ENCODE peak calls at places on chromosome 7, in five cellular contexts. M is OCI-LY7, L is body of pancreas, C is astrocyte, Y is GM23248. N is an unnamed sample.

GRCh38 chr7:147298611-147299043 is 1182.0 kb downstream of the CNTNAP2 start:
- DNase-seq in Y (peak; percentile 0), L (no peak), M (no peak), C (peak; percentile 10), N (no peak)

GRCh38 chr7:71988176-71988575 is 424.0 kb downstream of the CALN1 start:
- DNase-seq in L (no peak), C (no peak), M (no peak), Y (no peak), N (no peak)

GRCh38 chr7:45027774-45028114 is 27.7 kb downstream of the CCM2 start:
- DNase-seq in M (no peak), C (no peak), Y (no peak), L (no peak), N (no peak)

GRCh38 chr7:26073041-26073440 is 79.0 kb upstream of the NFE2L3 start:
- DNase-seq in Y (no peak), L (no peak), C (no peak), M (no peak), N (no peak)

GRCh38 chr7:5494683-5495561 is 71.3 kb upstream of the TNRC18 start:
- DNase-seq in C (peak; percentile 39), L (peak; percentile 80), Y (peak; percentile 89), M (peak; percentile 85), N (peak; percentile 75)

GRCh38 chr7:101913876-101914275 is 96.5 kb downstream of the CUX1 start:
- DNase-seq in Y (no peak), C (peak; percentile 48), L (no peak), M (no peak), N (no peak)

GRCh38 chr7:49852619-49853462 is 79.4 kb downstream of the VWC2 start:
- DNase-seq in L (peak; percentile 52), M (peak; percentile 77), Y (peak; percentile 74), C (peak; percentile 7), N (no peak)

GRCh38 chr7:133275008-133275407 is 22.1 kb downstream of the EXOC4 start:
- DNase-seq in L (no peak), Y (no peak), M (no peak), C (no peak), N (no peak)

GRCh38 chr7:112162161-112163020 is 43.8 kb downstream of the DOCK4 start:
- DNase-seq in M (no peak), Y (no peak), L (no peak), C (peak; percentile 54), N (no peak)

GRCh38 chr7:46784746-46785145 is 797.2 kb downstream of the TNS3 start:
- DNase-seq in C (peak; percentile 81), M (no peak), L (no peak), Y (peak; percentile 67), N (no peak)

GRCh38 chr7:36796850-36797618 is 72.7 kb upstream of the AOAH start:
- DNase-seq in L (no peak), M (no peak), Y (no peak), C (no peak), N (no peak)

GRCh38 chr7:106045592-106045991 is 66.5 kb downstream of the SYPL1 start:
- DNase-seq in C (peak; percentile 36), L (no peak), Y (peak; percentile 24), M (no peak), N (no peak)

GRCh38 chr7:42914009-42914725 is 2.3 kb upstream of the C7orf25 start:
- DNase-seq in C (peak; percentile 83), Y (peak; percentile 73), M (no peak), L (no peak), N (no peak)

GRCh38 chr7:135618510-135618909 is 43.8 kb upstream of the STMP1 start:
- DNase-seq in C (no peak), Y (no peak), M (no peak), L (no peak), N (no peak)

GRCh38 chr7:44959956-44960640 is 18.7 kb downstream of the MYO1G start:
- DNase-seq in C (no peak), L (no peak), Y (no peak), M (no peak), N (no peak)

GRCh38 chr7:11082552-11083213 is 109.0 kb downstream of the PHF14 start:
- DNase-seq in M (no peak), C (no peak), Y (no peak), L (no peak), N (no peak)

GRCh38 chr7:157547102-157547501 is 210.3 kb downstream of the DNAJB6 start:
- DNase-seq in Y (no peak), C (no peak), M (no peak), L (no peak), N (no peak)

GRCh38 chr7:54080525-54080924 is 461.6 kb upstream of the VSTM2A start:
- DNase-seq in Y (no peak), C (no peak), M (no peak), L (no peak), N (no peak)

GRCh38 chr7:774161-775109 is 47.4 kb upstream of the PRKAR1B start:
- DNase-seq in Y (peak; percentile 67), C (no peak), M (peak; percentile 48), L (peak; percentile 63), N (peak; percentile 27)

GRCh38 chr7:112201421-112201820 is 4.8 kb downstream of the DOCK4 start:
- DNase-seq in Y (peak; percentile 70), L (no peak), M (no peak), C (peak; percentile 72), N (no peak)

GRCh38 chr7:137345799-137346449 is 2.4 kb upstream of the PTN start:
- DNase-seq in M (no peak), C (no peak), L (no peak), Y (no peak), N (no peak)

GRCh38 chr7:74483402-74484336 is 30.0 kb downstream of the GTF2IRD1 start:
- DNase-seq in L (peak; percentile 35), Y (peak; percentile 63), M (no peak), C (peak; percentile 78), N (peak; percentile 75)

GRCh38 chr7:74480861-74481417 is 27.2 kb downstream of the GTF2IRD1 start:
- DNase-seq in M (no peak), L (peak; percentile 34), Y (peak; percentile 81), C (peak; percentile 70), N (no peak)

GRCh38 chr7:74481458-74482324 is 28.0 kb downstream of the GTF2IRD1 start:
- DNase-seq in L (no peak), Y (peak; percentile 47), C (no peak), M (no peak), N (no peak)

GRCh38 chr7:74479961-74480829 is 26.5 kb downstream of the GTF2IRD1 start:
- DNase-seq in M (no peak), L (peak; percentile 92), Y (peak; percentile 98), C (peak; percentile 89), N (no peak)

GRCh38 chr7:74482629-74483401 is 29.1 kb downstream of the GTF2IRD1 start:
- DNase-seq in Y (peak; percentile 78), C (peak; percentile 99), M (no peak), L (no peak), N (peak; percentile 75)
- H3K27ac ChIP-seq in Y (peak overlapping the region; percentile 98), C (peak overlapping the region; percentile 97), M (no peak overlapping the region), L (peak overlapping the region; percentile 70), N (peak overlapping the region; percentile 63)

DNA sequence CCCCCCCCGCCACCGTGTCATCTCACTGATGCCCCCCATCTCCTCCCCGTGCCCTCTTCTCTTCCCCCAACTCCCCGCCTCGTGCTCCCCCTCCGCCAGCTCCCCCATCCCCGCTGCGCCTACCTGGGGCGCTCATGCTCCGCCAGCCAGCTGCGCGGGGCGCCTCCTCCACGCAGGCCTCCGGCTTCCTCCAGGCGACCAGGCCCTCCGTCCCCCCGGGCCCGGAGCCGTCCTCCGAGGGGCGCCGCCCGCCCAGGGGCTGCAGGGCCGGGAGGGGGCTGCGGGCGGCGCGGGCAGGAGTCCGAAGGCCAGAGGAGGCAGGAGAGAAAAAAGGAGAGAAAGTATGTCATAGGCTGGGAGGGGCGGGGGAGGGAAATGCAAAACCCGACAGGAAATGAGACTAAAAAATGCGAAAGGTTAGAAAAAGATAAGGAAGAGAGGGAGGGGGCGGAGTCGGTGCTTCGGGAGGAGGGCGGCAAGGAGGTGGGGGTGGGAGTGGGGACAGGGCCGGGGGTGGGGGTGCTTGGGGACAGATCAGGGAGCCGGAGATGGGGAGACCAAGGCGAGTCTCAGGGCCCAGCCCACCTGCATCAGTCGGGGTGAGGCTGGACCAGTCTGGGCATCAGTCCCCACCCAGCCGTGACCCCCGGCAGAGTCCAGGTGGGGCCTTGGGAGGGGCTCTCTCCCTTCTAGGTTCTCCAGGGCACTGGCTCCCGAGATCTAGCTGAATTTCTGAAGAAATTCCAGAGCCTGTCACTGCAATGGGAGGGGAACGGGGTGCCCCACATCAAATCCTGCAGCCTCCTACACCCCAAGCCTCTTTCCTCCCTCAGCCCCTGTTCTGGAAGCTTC is at the start of gene CARD11:
- DNase-seq in Y (no peak), L (no peak), C (no peak), M (peak; percentile 69), N (no peak)
- H3K4me3 ChIP-seq in Y (no peak within 1 kb of the TSS), L (no peak within 1 kb of the TSS), C (no peak within 1 kb of the TSS), M (peak within 1 kb of the TSS; percentile 82), N (peak within 1 kb of the TSS; percentile 33)

GRCh38 chr7:144670251-144670650 is 165.6 kb downstream of the TPK1 start:
- DNase-seq in L (no peak), C (no peak), M (peak; percentile 5), Y (peak; percentile 17), N (no peak)
- H3K9me3 ChIP-seq in L (no peaks in the 10 kb centered on the region), C (no peaks in the 10 kb centered on the region), M (no peaks in the 10 kb centered on the region), Y (no peaks in the 10 kb centered on the region), N (no peaks in the 10 kb centered on the region)

GRCh38 chr7:155962968-155963300 is 150.7 kb upstream of the SHH start:
- DNase-seq in C (no peak), L (no peak), Y (no peak), M (no peak), N (no peak)
- H3K27ac ChIP-seq in C (peak overlapping the region; percentile 82), L (no peak overlapping the region), Y (no peak overlapping the region), M (no peak overlapping the region), N (no peak overlapping the region)

GRCh38 chr7:100090527-100091410 is 2.0 kb downstream of the COPS6 start:
- DNase-seq in M (no peak), Y (peak; percentile 48), C (no peak), L (no peak), N (no peak)

GRCh38 chr7:100088621-100089457 is at the start of gene COPS6:
- DNase-seq in Y (peak; percentile 86), L (peak; percentile 84), C (peak; percentile 58), M (peak; percentile 81), N (peak; percentile 82)

GRCh38 chr7:100087055-100087750 is 1.6 kb upstream of the COPS6 start:
- DNase-seq in Y (peak; percentile 95), L (no peak), M (no peak), C (peak; percentile 97), N (peak; percentile 94)

GRCh38 chr7:100089458-100090201 is 861 bp downstream of the COPS6 start:
- DNase-seq in M (no peak), C (no peak), L (no peak), Y (peak; percentile 73), N (peak; percentile 52)

GRCh38 chr7:100088095-100088620 is 611 bp upstream of the COPS6 start:
- DNase-seq in Y (no peak), C (no peak), M (no peak), L (no peak), N (no peak)
- H3K4me3 ChIP-seq in Y (peak overlapping the region; percentile 78), C (peak overlapping the region; percentile 93), M (peak overlapping the region; percentile 90), L (no peak overlapping the region), N (peak overlapping the region; percentile 66)